ENCODE peak calls at places on chromosomes 16 and 17, in four cellular contexts. P, N, O and L are unnamed samples.

GRCh38 chr16:8194795-8195194 is 395.5 kb downstream of the TMEM114 start:
- DNase-seq in O (peak; percentile 73), N (peak; percentile 28), P (no peak), L (peak; percentile 10)

GRCh38 chr16:19130852-19131808 is 17.4 kb downstream of the ITPRIPL2 start:
- DNase-seq in P (no peak), N (no peak), O (no peak), L (no peak)

GRCh38 chr16:62225675-62226074 is 189.4 kb upstream of the CDH8 start:
- DNase-seq in O (peak; percentile 56), P (peak; percentile 76), N (peak; percentile 48), L (peak; percentile 94)

GRCh38 chr16:85898521-85899442 is at the start of gene IRF8:
- DNase-seq in N (peak; percentile 87), P (no peak), O (no peak), L (peak; percentile 71)

GRCh38 chr17:4604111-4604644 is 19.8 kb downstream of the SMTNL2 start:
- DNase-seq in P (no peak), O (no peak), N (peak; percentile 73), L (no peak)

GRCh38 chr16:57372372-57373116 is at the start of gene CX3CL1:
- DNase-seq in O (no peak), P (peak; percentile 99), N (no peak), L (peak; percentile 68)

GRCh38 chr17:19724501-19725420 is 8.4 kb upstream of the SLC47A2 start:
- DNase-seq in N (no peak), O (no peak), P (no peak), L (no peak)

GRCh38 chr17:42051013-42051400 is 606 bp upstream of the C17orf113 start:
- DNase-seq in O (no peak), P (no peak), N (no peak), L (no peak)

GRCh38 chr17:81509048-81509686 is 3.4 kb downstream of the ACTG1 start:
- DNase-seq in O (no peak), P (peak; percentile 63), N (no peak), L (no peak)

GRCh38 chr16:27729516-27730304 is 179.8 kb downstream of the KATNIP start:
- DNase-seq in N (no peak), P (no peak), O (no peak), L (no peak)

GRCh38 chr17:60631119-60631518 is 31.1 kb downstream of the PPM1D start:
- DNase-seq in P (no peak), O (no peak), N (no peak), L (no peak)

GRCh38 chr16:72099377-72099818 is 5.8 kb downstream of the DHX38 start:
- DNase-seq in P (peak; percentile 81), O (peak; percentile 63), N (peak; percentile 70), L (peak; percentile 66)

GRCh38 chr17:36740157-36740556 is 138.8 kb downstream of the MRM1 start:
- DNase-seq in N (no peak), P (no peak), O (no peak), L (no peak)

GRCh38 chr16:57639172-57639571 is 10.7 kb downstream of the ADGRG1 start:
- DNase-seq in P (no peak), O (peak; percentile 47), N (no peak), L (peak; percentile 75)

GRCh38 chr16:66927012-66927436 is 1.7 kb upstream of the RRAD start:
- DNase-seq in P (peak; percentile 68), O (no peak), N (no peak), L (peak; percentile 24)

GRCh38 chr17:4951486-4951885 is 567 bp downstream of the ENO3 start:
- DNase-seq in P (no peak), O (no peak), N (no peak), L (no peak)

GRCh38 chr17:43966276-43966675 is 12.5 kb upstream of the PYY start:
- DNase-seq in P (no peak), O (no peak), N (no peak), L (no peak)

GRCh38 chr17:47810200-47810821 is 11.3 kb downstream of the OSBPL7 start:
- DNase-seq in P (peak; percentile 74), O (peak; percentile 70), N (no peak), L (peak; percentile 55)

GRCh38 chr17:61504697-61505096 is 52.5 kb downstream of the TBX4 start:
- DNase-seq in O (no peak), N (no peak), P (peak; percentile 81), L (no peak)

DNA sequence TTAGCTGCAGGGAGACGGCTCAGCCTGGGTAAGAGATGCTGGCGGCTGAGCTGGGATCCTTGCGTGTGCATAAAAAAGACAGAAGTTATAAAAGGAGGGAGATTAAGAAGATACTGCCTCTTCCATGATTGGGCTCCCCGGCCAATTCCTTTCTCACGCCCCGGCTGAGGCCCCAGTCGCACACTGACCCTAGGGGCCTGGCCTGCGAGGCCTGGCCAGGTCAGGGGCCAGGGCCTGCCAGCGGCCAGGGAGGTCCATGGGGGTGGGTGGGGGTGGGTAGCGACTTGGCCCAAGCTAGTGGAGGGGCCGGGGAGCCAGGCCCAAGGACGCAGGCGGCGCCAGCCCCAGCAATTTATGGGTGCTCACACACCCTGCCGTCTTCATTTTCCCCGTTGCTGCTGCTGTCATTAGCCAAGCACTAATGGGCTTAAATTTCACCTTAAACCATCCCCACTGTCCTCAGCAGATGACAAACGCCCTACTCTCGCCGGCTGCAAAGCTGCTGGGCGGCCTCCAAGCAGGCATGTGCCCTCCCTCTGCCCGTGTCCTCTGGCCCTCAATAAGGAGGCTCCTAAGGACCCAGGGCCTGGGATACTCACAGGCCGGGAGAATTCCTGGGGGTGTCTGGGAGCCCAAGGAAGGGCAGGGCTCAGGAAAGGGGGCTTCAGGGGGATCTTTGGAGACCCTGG is 66.3 kb downstream of the SREBF1 start:
- DNase-seq in N (no peak), P (no peak), O (no peak), L (no peak)
- TF ChIP-seq ELF4 in N (no peak), P (no peak), O (no peak), L (no peak)

DNA sequence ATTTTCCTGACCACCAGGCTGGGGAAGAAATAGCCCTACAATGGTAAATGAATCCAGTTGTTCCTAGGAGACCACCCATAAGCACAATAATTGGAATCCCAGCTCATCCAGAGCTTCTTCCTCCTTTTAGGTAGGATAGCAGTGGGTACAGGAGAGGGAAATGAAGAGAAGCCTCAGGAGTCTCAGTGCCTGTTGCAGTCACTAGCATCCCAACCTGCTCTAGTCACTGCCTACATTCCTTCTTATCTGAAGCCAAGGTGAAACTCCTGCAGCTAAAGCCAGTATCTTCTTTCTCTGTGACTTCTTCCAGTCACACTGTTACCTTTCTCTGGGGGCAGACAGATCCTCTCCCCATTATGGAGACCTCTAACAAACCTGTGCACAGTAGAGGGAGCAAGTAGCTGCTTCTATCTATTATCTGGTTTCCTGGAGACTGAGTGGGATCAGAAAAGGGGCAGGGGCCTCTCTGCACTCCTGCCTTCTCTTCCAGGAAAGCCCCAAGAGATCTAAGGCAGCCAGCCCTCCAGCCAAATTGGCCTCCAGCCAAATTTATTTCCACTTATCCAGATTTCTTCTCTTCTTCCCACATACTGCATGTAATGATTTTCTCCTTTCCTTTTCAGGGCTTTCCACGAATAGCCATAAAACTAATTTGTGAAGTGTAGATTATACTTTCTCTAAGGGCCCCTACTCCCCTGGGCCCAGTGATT is 85.5 kb downstream of the SSH2 start:
- DNase-seq in P (no peak), O (peak; percentile 16), N (peak; percentile 21), L (no peak)
- TF ChIP-seq ELF4 in P (no peak), O (no peak), N (no peak), L (no peak)

GRCh38 chr16:53357955-53358354 is 76.3 kb upstream of the RBL2 start:
- DNase-seq in P (no peak), O (no peak), N (no peak), L (no peak)
- TF ChIP-seq ELF4 in P (no peak), O (no peak), N (no peak), L (no peak)

DNA sequence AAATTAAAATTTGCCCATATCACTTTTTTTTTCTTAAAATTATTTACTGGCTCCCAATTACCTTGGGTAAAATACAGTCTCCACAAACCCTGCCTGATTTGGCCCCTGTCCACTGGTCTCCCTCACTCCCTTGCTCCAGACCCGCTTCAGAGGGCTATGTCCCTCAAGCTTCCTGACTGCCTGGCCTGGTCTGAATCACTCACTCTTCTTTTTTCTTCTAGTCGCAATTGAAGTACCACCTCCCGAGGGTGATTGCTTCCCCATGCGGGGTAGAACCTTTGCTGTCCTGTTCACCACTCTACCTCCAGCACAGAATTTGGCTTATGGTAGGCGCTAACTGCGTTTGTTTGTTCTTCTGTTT is 598 bp upstream of the PGAP3 start:
- DNase-seq in P (no peak), N (no peak), O (no peak), L (no peak)
- TF ChIP-seq ELF4 in P (no peak), N (no peak), O (no peak), L (no peak)

DNA sequence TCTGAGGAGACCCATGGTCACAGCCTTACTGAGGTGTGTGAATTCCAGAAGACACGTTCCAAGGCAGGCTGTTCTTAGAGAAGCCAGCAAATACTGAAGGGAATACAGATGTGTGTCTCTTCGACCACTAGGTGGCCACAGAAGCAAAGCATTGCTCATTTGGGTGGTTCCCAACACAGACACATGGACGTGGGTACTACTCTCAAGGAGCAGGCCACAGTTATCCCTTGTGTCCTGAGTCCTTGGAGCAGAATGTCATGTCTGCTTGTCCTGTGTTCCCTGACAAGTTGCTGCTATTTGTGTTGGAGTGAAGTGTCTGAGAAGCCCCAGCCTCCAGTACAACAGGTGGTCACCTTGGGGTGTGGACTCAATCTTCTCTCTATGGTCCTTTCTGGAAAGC is 30.3 kb downstream of the HMOX2 start:
- DNase-seq in N (peak; percentile 69), P (peak; percentile 59), O (peak; percentile 65), L (peak; percentile 51)
- TF ChIP-seq ELF4 in N (no peak), P (no peak), O (no peak), L (no peak)

DNA sequence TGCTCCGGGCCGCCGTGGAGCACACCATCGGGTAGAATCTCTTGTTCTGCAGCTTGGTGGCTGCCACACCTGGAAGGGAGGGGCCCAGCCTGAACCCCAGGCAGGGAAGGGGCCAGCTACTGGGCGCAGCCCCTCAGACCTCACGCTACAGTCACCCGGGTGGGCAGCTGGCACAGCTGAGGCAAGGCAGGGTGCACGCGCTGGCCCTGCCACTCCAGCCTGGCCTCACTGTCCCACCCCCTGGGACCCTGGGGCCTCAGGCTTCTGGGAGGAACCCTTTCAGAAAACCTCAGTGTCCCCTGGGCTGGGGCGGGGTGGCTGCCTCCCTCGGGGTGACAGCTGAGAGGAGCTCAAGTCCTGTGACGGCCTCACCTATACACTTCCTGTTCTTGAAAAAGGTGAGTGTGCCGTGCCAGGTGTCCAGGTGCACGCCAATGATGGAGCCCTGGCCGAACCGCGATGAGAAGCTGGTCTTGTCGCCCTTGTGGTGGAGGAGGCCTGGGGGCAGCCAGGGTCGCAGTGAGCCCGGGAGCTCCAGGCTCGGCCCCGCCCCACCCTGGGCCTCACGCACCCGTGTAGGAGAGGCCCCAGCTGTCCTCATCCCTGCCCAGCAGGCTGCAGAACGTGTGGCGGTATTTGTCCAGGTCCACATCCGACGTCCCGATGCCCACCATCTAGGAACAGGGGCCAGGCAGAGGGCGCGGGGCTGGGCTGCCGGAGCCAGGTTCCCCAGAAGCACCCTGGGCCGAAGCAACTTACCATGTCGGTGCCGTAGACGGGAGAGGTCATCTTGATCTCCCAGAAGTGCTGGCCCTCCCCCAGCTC is 4.7 kb upstream of the MRPS34 start:
- DNase-seq in P (no peak), N (no peak), O (no peak), L (no peak)
- TF ChIP-seq ELF4 in P (no peak), N (no peak), O (no peak), L (no peak)

GRCh38 chr17:75720656-75721462 is at the start of gene ITGB4:
- DNase-seq in O (peak; percentile 95), P (peak; percentile 39), N (peak; percentile 36), L (peak; percentile 87)
- TF ChIP-seq ELF4 in O (no peak), P (no peak), N (no peak), L (no peak)